ENCODE peak calls at places on chromosomes 16 and 17, in eight cellular contexts. T is spleen; P is CD8-positive, alpha-beta T cell; I is A549; C is BJ; M is heart right ventricle; B is AG09309; X is AG10803. V is an unnamed sample.

GRCh38 chr17:72634621-72635020 is 457.9 kb downstream of the SLC39A11 start:
- DNase-seq in I (no peak), M (no peak), X (no peak), T (no peak), C (no peak), B (no peak), P (no peak), V (no peak)

GRCh38 chr17:74361613-74362391 is at the start of gene BTBD17:
- DNase-seq in I (peak; percentile 67), B (no peak), X (no peak), C (no peak), T (peak; percentile 85), M (peak; percentile 46), P (peak; percentile 38), V (no peak)

GRCh38 chr17:50872710-50873424 is 6.7 kb upstream of the TOB1 start:
- DNase-seq in T (no peak), X (peak; percentile 89), I (no peak), B (no peak), C (no peak), M (no peak), P (peak; percentile 45), V (no peak)

GRCh38 chr16:89409161-89409711 is 81.1 kb downstream of the ANKRD11 start:
- DNase-seq in C (no peak), B (no peak), I (no peak), M (no peak), P (peak; percentile 77), X (no peak), T (peak; percentile 80), V (no peak)

GRCh38 chr17:32518856-32519768 is 32.3 kb downstream of the CDK5R1 start:
- DNase-seq in B (no peak), I (no peak), X (peak; percentile 54), C (peak; percentile 18), M (peak; percentile 41), P (peak; percentile 76), T (peak; percentile 94), V (no peak)

GRCh38 chr16:20954574-20954973 is 54.0 kb downstream of the LYRM1 start:
- DNase-seq in P (no peak), M (no peak), B (no peak), C (no peak), X (no peak), I (no peak), T (no peak), V (no peak)

GRCh38 chr17:71392715-71393567 is 727.9 kb upstream of the SOX9 start:
- DNase-seq in B (no peak), C (no peak), I (no peak), X (peak; percentile 82), M (no peak), P (no peak), T (no peak), V (no peak)

GRCh38 chr16:17318200-17318599 is 152.6 kb downstream of the XYLT1 start:
- DNase-seq in M (no peak), B (no peak), T (no peak), X (peak; percentile 82), I (peak; percentile 35), C (no peak), P (no peak), V (no peak)

GRCh38 chr16:74169687-74170522 is 126.7 kb upstream of the PSMD7 start:
- DNase-seq in M (peak; percentile 32), X (peak; percentile 0), C (no peak), P (no peak), B (no peak), T (no peak), I (peak; percentile 5), V (no peak)

GRCh38 chr16:10827691-10828341 is 9.2 kb upstream of the TVP23A start:
- DNase-seq in X (peak; percentile 91), M (peak; percentile 88), I (no peak), B (peak; percentile 71), C (peak; percentile 40), T (peak; percentile 82), P (no peak), V (no peak)

GRCh38 chr17:52995127-52995526 is 827.6 kb upstream of the KIF2B start:
- DNase-seq in P (no peak), M (no peak), C (no peak), X (no peak), I (no peak), T (no peak), B (no peak), V (no peak)

GRCh38 chr17:75344664-75345063 is 55.4 kb upstream of the SLC25A19 start:
- DNase-seq in M (no peak), P (peak; percentile 34), T (no peak), C (no peak), X (no peak), I (no peak), B (no peak), V (no peak)

GRCh38 chr16:85631802-85632393 is 18.8 kb downstream of the GSE1 start:
- DNase-seq in B (no peak), X (no peak), P (no peak), C (no peak), T (no peak), I (no peak), M (no peak), V (no peak)

GRCh38 chr16:30667361-30667905 is 9.2 kb downstream of the FBRS start:
- DNase-seq in C (no peak), P (no peak), X (no peak), B (no peak), T (no peak), M (no peak), I (no peak), V (no peak)

GRCh38 chr16:89035698-89036570 is 57.7 kb upstream of the ACSF3 start:
- DNase-seq in P (no peak), X (no peak), M (no peak), I (no peak), B (no peak), C (no peak), T (peak; percentile 47), V (no peak)

GRCh38 chr17:81551458-81552243 is 502 bp downstream of the FAAP100 start:
- DNase-seq in I (peak; percentile 46), C (no peak), X (peak; percentile 27), M (no peak), T (peak; percentile 85), B (no peak), P (no peak), V (no peak)

GRCh38 chr17:2214887-2215615 is 88.5 kb downstream of the SMG6 start:
- DNase-seq in M (peak; percentile 82), T (no peak), C (peak; percentile 57), X (peak; percentile 80), I (no peak), B (no peak), P (no peak), V (no peak)

GRCh38 chr17:44548714-44549230 is 8.5 kb upstream of the FZD2 start:
- DNase-seq in X (no peak), I (no peak), C (no peak), B (no peak), P (no peak), T (no peak), M (no peak), V (no peak)

GRCh38 chr16:70591609-70592008 is 54.8 kb upstream of the IL34 start:
- DNase-seq in C (no peak), I (no peak), T (no peak), M (no peak), P (no peak), B (no peak), X (no peak), V (no peak)

GRCh38 chr17:28460901-28461300 is 12.5 kb upstream of the SLC13A2 start:
- DNase-seq in I (no peak), X (no peak), B (no peak), C (no peak), M (no peak), T (no peak), P (no peak), V (no peak)

GRCh38 chr16:19520861-19521331 is 1.0 kb downstream of the GDE1 start:
- DNase-seq in P (peak; percentile 20), I (peak; percentile 44), X (no peak), C (no peak), T (no peak), B (no peak), M (no peak), V (no peak)
- H3K4me3 ChIP-seq in P (peak overlapping the region; percentile 62), I (peak overlapping the region; percentile 74), X (peak overlapping the region; percentile 89), C (peak overlapping the region; percentile 94), T (peak overlapping the region; percentile 79), B (peak overlapping the region; percentile 86), M (peak overlapping the region; percentile 70), V (peak overlapping the region; percentile 90)

GRCh38 chr17:40615295-40615988 is 32.2 kb downstream of the SMARCE1 start:
- DNase-seq in T (no peak), X (peak; percentile 32), B (no peak), P (peak; percentile 56), M (no peak), I (peak; percentile 84), C (no peak), V (peak; percentile 18)
- TF ChIP-seq CTCF in T (peak; percentile 53), X (peak; percentile 55), B (peak; percentile 52), P (no peak), M (no peak), I (peak; percentile 93), C (peak; percentile 41), V (peak; percentile 74)

GRCh38 chr16:49278944-49279725 is 2.5 kb downstream of the CBLN1 start:
- DNase-seq in M (no peak), B (no peak), T (no peak), C (no peak), P (no peak), I (no peak), X (no peak), V (no peak)
- H3K4me3 ChIP-seq in M (no peak overlapping the region), B (no peak overlapping the region), T (no peak overlapping the region), C (no peak overlapping the region), P (no peak overlapping the region), I (no peak overlapping the region), X (no peak overlapping the region), V (no peak overlapping the region)

GRCh38 chr17:78959803-78960202 is 19.9 kb downstream of the LGALS3BP start:
- DNase-seq in X (no peak), C (no peak), T (no peak), P (no peak), I (no peak), M (no peak), B (no peak), V (no peak)
- TF ChIP-seq CTCF in X (no peak), C (no peak), T (no peak), P (no peak), I (no peak), M (no peak), B (no peak), V (no peak)

GRCh38 chr16:477287-477686 is 50.2 kb upstream of the CAPN15 start:
- DNase-seq in C (no peak), M (peak; percentile 43), I (no peak), X (no peak), T (no peak), P (no peak), B (no peak), V (no peak)

GRCh38 chr16:477758-478157 is 49.8 kb upstream of the CAPN15 start:
- DNase-seq in C (no peak), T (no peak), B (no peak), I (no peak), M (no peak), X (no peak), P (no peak), V (peak; percentile 56)

GRCh38 chr16:483351-484075 is 44.0 kb upstream of the CAPN15 start:
- DNase-seq in X (no peak), B (no peak), I (no peak), P (no peak), T (no peak), M (peak; percentile 37), C (no peak), V (no peak)

GRCh38 chr16:482468-483185 is 44.9 kb upstream of the CAPN15 start:
- DNase-seq in M (no peak), T (no peak), C (no peak), P (no peak), I (no peak), B (no peak), X (no peak), V (no peak)
- H3K4me3 ChIP-seq in M (no peak overlapping the region), T (no peak overlapping the region), C (no peak overlapping the region), P (no peak overlapping the region), I (no peak overlapping the region), B (no peak overlapping the region), X (no peak overlapping the region), V (no peak overlapping the region)